ENCODE peak calls at places on chromosomes 6 and 20, in ten cellular contexts. One of them, this sample, is unnamed.

GRCh38 chr6:110399219-110400071 is 15.9 kb downstream of the DDO start:
- DNase-seq in HFF-Myc: no peak
- DNase-seq in retinal pigment epithelial cell: no peak
- DNase-seq in BJ: no peak
- DNase-seq in B cell: no peak
- DNase-seq in NCI-H1092: no peak
- DNase-seq in HTR-8/SVneo: no peak
- DNase-seq in mesothelial cell of epicardium: no peak
- DNase-seq in fibroblast of mammary gland: no peak
- DNase-seq in HS-27A: no peak
- DNase-seq in this sample: no peak

GRCh38 chr20:44582321-44583025 is at the start of gene PKIG:
- DNase-seq in HFF-Myc: peak
- DNase-seq in B cell: no peak
- DNase-seq in HS-27A: no peak
- DNase-seq in fibroblast of mammary gland: peak
- DNase-seq in HTR-8/SVneo: peak
- DNase-seq in mesothelial cell of epicardium: no peak
- DNase-seq in NCI-H1092: no peak
- DNase-seq in retinal pigment epithelial cell: no peak
- DNase-seq in BJ: peak
- DNase-seq in this sample: no peak

GRCh38 chr6:5851261-5851757 is 155.4 kb downstream of the NRN1 start:
- DNase-seq in retinal pigment epithelial cell: peak
- DNase-seq in B cell: no peak
- DNase-seq in mesothelial cell of epicardium: peak
- DNase-seq in HS-27A: no peak
- DNase-seq in HTR-8/SVneo: no peak
- DNase-seq in fibroblast of mammary gland: peak
- DNase-seq in HFF-Myc: no peak
- DNase-seq in BJ: no peak
- DNase-seq in NCI-H1092: peak
- DNase-seq in this sample: no peak

GRCh38 chr6:31620586-31621319 is at the start of gene PRRC2A:
- DNase-seq in B cell: peak
- DNase-seq in BJ: no peak
- DNase-seq in NCI-H1092: peak
- DNase-seq in retinal pigment epithelial cell: no peak
- DNase-seq in HS-27A: no peak
- DNase-seq in HTR-8/SVneo: peak
- DNase-seq in HFF-Myc: no peak
- DNase-seq in mesothelial cell of epicardium: peak
- DNase-seq in fibroblast of mammary gland: no peak
- DNase-seq in this sample: no peak

GRCh38 chr6:42222450-42222849 is 4.8 kb upstream of the MRPS10 start:
- DNase-seq in B cell: no peak
- DNase-seq in retinal pigment epithelial cell: no peak
- DNase-seq in BJ: no peak
- DNase-seq in fibroblast of mammary gland: no peak
- DNase-seq in mesothelial cell of epicardium: no peak
- DNase-seq in HFF-Myc: no peak
- DNase-seq in NCI-H1092: no peak
- DNase-seq in HS-27A: no peak
- DNase-seq in HTR-8/SVneo: no peak
- DNase-seq in this sample: no peak

GRCh38 chr6:114310053-114310452 is 32.8 kb downstream of the HS3ST5 start:
- DNase-seq in mesothelial cell of epicardium: no peak
- DNase-seq in BJ: no peak
- DNase-seq in HTR-8/SVneo: no peak
- DNase-seq in HS-27A: no peak
- DNase-seq in retinal pigment epithelial cell: no peak
- DNase-seq in NCI-H1092: no peak
- DNase-seq in HFF-Myc: no peak
- DNase-seq in fibroblast of mammary gland: no peak
- DNase-seq in B cell: no peak
- DNase-seq in this sample: no peak

GRCh38 chr20:56542489-56543020 is 9.5 kb downstream of the FAM209B start:
- DNase-seq in mesothelial cell of epicardium: no peak
- DNase-seq in NCI-H1092: no peak
- DNase-seq in HTR-8/SVneo: no peak
- DNase-seq in BJ: no peak
- DNase-seq in retinal pigment epithelial cell: no peak
- DNase-seq in HFF-Myc: no peak
- DNase-seq in B cell: no peak
- DNase-seq in fibroblast of mammary gland: no peak
- DNase-seq in HS-27A: no peak
- DNase-seq in this sample: no peak

GRCh38 chr6:136792066-136792944 is at the start of gene MAP3K5:
- DNase-seq in HS-27A: peak
- DNase-seq in HFF-Myc: no peak
- DNase-seq in fibroblast of mammary gland: peak
- DNase-seq in retinal pigment epithelial cell: no peak
- DNase-seq in NCI-H1092: peak
- DNase-seq in HTR-8/SVneo: peak
- DNase-seq in mesothelial cell of epicardium: peak
- DNase-seq in B cell: peak
- DNase-seq in BJ: no peak
- DNase-seq in this sample: peak

GRCh38 chr6:5486214-5486613 is 224.9 kb downstream of the FARS2 start:
- DNase-seq in retinal pigment epithelial cell: no peak
- DNase-seq in mesothelial cell of epicardium: no peak
- DNase-seq in HFF-Myc: no peak
- DNase-seq in BJ: no peak
- DNase-seq in B cell: no peak
- DNase-seq in fibroblast of mammary gland: no peak
- DNase-seq in HS-27A: no peak
- DNase-seq in HTR-8/SVneo: no peak
- DNase-seq in NCI-H1092: no peak
- DNase-seq in this sample: no peak